ENCODE peak calls at places on chromosomes 13 and 19, in five cellular contexts. O, B, R, I and V are unnamed samples.

GRCh38 chr13:107531816-107532215 is 683.5 kb downstream of the LIG4 start:
- DNase-seq in R (no peak), I (no peak), B (no peak), O (no peak), V (no peak)

GRCh38 chr13:106232680-106233079 is 302.8 kb downstream of the EFNB2 start:
- DNase-seq in R (no peak), I (no peak), O (no peak), B (no peak), V (no peak)

GRCh38 chr19:48745208-48745995 is 1.3 kb downstream of the IZUMO1 start:
- DNase-seq in O (no peak), I (peak), B (no peak), R (no peak), V (no peak)

GRCh38 chr13:98033277-98034247 is 80.1 kb downstream of the IPO5 start:
- DNase-seq in R (no peak), O (no peak), I (peak), B (peak), V (no peak)

GRCh38 chr19:40224342-40225148 is 1.9 kb downstream of the CCNP start:
- DNase-seq in O (no peak), I (no peak), B (no peak), R (no peak), V (no peak)

GRCh38 chr19:39423258-39424086 is 11.0 kb downstream of the PLEKHG2 start:
- DNase-seq in I (no peak), R (no peak), B (no peak), O (peak), V (no peak)

GRCh38 chr13:62040806-62041205 is 625.2 kb upstream of the PCDH20 start:
- DNase-seq in B (no peak), R (no peak), I (no peak), O (no peak), V (no peak)

GRCh38 chr13:114108894-114109293 is 23.5 kb downstream of the RASA3 start:
- DNase-seq in I (no peak), O (peak), B (no peak), R (peak), V (no peak)

GRCh38 chr19:5588441-5588840 is 20.7 kb upstream of the TINCR start:
- DNase-seq in I (no peak), R (no peak), O (no peak), B (no peak), V (no peak)

GRCh38 chr13:109644956-109645355 is 141.4 kb downstream of the IRS2 start:
- DNase-seq in R (no peak), O (no peak), B (no peak), I (no peak), V (no peak)

GRCh38 chr13:100022798-100023197 is 41.2 kb downstream of the ZIC2 start:
- DNase-seq in I (no peak), R (no peak), B (no peak), O (no peak), V (no peak)

GRCh38 chr13:82370306-82370705 is 1512.0 kb downstream of the SLITRK1 start:
- DNase-seq in B (no peak), O (no peak), R (no peak), I (no peak), V (peak)

GRCh38 chr19:49491804-49492572 is 4.2 kb upstream of the RPS11 start:
- DNase-seq in O (no peak), I (no peak), R (no peak), B (no peak), V (no peak)

GRCh38 chr19:30634431-30634830 is 262.2 kb downstream of the ZNF536 start:
- DNase-seq in B (no peak), O (no peak), R (no peak), I (no peak), V (no peak)

GRCh38 chr19:13291913-13292312 is 141.7 kb downstream of the IER2 start:
- DNase-seq in B (no peak), O (no peak), I (no peak), R (no peak), V (no peak)

GRCh38 chr13:112783946-112784500 is 94.2 kb downstream of the ATP11A start:
- DNase-seq in B (no peak), I (no peak), R (no peak), O (no peak), V (no peak)

GRCh38 chr13:97434417-97435296 is 688 bp downstream of the RAP2A start:
- DNase-seq in O (peak), R (peak), B (no peak), I (peak), V (no peak)

GRCh38 chr19:11382898-11383705 is 1.0 kb downstream of the EPOR start:
- DNase-seq in I (peak), R (no peak), O (peak), B (no peak), V (no peak)

GRCh38 chr13:75316427-75316826 is 165.5 kb downstream of the TBC1D4 start:
- DNase-seq in R (no peak), O (no peak), I (no peak), B (no peak), V (no peak)

GRCh38 chr13:41622545-41623429 is 165.4 kb downstream of the RGCC start:
- DNase-seq in R (no peak), B (no peak), I (peak), O (no peak), V (no peak)

GRCh38 chr19:17448190-17448967 is at the start of gene TMEM221:
- DNase-seq in B (no peak), O (peak), R (no peak), I (peak), V (no peak)

GRCh38 chr13:51957377-51958216 is 53.7 kb downstream of the ATP7B start:
- DNase-seq in O (no peak), B (no peak), I (no peak), R (no peak), V (no peak)

GRCh38 chr13:81738364-81738763 is 1397.4 kb upstream of the SPRY2 start:
- DNase-seq in O (no peak), R (no peak), B (no peak), I (no peak), V (peak)

GRCh38 chr13:29227560-29227959 is 367.9 kb downstream of the SLC7A1 start:
- DNase-seq in R (no peak), B (no peak), I (no peak), O (no peak), V (no peak)

GRCh38 chr13:20801704-20802103 is 27.9 kb upstream of the EEF1AKMT1 start:
- DNase-seq in I (no peak), R (no peak), O (no peak), B (no peak), V (no peak)

GRCh38 chr13:66345988-66346387 is 884.1 kb downstream of the PCDH9 start:
- DNase-seq in O (no peak), B (no peak), I (no peak), R (no peak), V (no peak)

GRCh38 chr19:46471116-46471733 is at the start of gene PNMA8A:
- DNase-seq in O (peak), R (no peak), I (no peak), B (no peak), V (peak)
- H3K4me3 ChIP-seq in O (peak), R (peak), I (no peak), B (peak), V (peak)

DNA sequence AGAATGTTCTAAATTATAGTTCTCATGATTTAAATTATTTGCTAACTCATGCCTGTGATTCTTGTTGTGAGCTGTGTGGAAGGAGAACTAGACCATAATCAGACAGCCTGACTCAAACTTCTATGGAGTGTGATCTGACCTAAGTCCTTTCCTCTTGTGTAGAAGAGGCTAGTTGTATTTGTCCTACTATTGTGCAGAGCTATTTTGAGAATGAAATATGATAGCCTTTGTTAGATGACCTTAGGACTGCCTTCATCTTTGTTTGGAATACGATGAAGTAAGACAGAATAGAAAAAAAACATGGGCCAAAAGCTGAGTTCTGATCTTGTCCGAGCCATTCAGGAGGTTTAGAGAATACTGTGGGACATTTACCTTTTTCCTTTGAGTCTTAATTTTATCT is 119.4 kb downstream of the STOML3 start:
- DNase-seq in B (no peak), O (no peak), I (no peak), R (no peak), V (no peak)
- TF ChIP-seq CTCF in B (no peak), O (no peak), I (no peak), R (no peak), V (no peak)

GRCh38 chr13:45838171-45838745 is 13.3 kb downstream of the SIAH3 start:
- DNase-seq in I (no peak), B (no peak), O (no peak), R (no peak), V (no peak)
- H3K4me3 ChIP-seq in I (no peak), B (no peak), O (no peak), R (no peak), V (no peak)

GRCh38 chr13:33015275-33015674 is 948 bp upstream of the KL start:
- DNase-seq in O (no peak), B (no peak), I (no peak), R (no peak), V (no peak)
- TF ChIP-seq CTCF in O (no peak), B (no peak), I (no peak), R (no peak), V (no peak)

DNA sequence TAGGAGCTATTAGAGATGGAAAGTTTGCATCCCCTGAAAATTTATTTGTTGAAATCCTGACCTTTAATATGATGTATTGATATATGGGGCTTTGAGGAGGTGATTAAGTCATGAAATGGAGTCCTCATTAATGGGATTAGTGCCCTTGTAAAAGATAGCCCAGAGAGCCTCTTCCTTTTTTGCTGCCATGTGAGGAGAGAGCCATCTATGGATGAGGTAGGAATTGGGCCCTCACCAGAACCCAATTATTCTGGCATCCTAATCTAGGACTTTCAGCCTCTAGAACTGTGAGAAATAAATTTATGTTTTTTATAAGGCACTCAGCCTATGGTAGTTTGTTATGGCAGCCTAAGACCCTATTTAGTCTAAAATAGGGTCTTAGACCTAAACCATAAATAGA is 250.2 kb upstream of the SLITRK1 start:
- DNase-seq in O (no peak), R (no peak), I (no peak), B (no peak), V (no peak)
- H3K4me3 ChIP-seq in O (no peak), R (no peak), I (no peak), B (no peak), V (no peak)